ENCODE peak calls at places on chromosome 7, in seven cellular contexts. E is cardiac muscle cell; F is stimulated activated CD4-positive, alpha-beta T cell treated with anti-CD3 and anti-CD28 coated beads, Interleukin-4, amount 100 ng/mL, for 1 hour; M is SK-N-SH; O is CD4-positive, alpha-beta T cell; C is activated naive CD8-positive, alpha-beta T cell treated with anti-CD3 and anti-CD28 coated beads, Interleukin-2, amount 50 U/mL, for 16 hours; L is left colon. P is an unnamed sample.
A peak's percentile ranks its signal among the peaks of the same experiment; 100 is the strongest.

GRCh38 chr7:149477494-149478443 is 16.9 kb upstream of the ZNF777 start:
- DNase-seq in E (no peak), F (no peak), M (no peak), O (no peak), C (no peak), L (no peak), P (peak; percentile 21)

GRCh38 chr7:130838738-130839137 is 104.7 kb upstream of the KLF14 start:
- DNase-seq in E (peak; percentile 45), F (no peak), M (no peak), O (no peak), C (no peak), L (no peak), P (no peak)

GRCh38 chr7:112994666-112995065 is 92.0 kb downstream of the GPR85 start:
- DNase-seq in E (no peak), F (no peak), M (no peak), O (no peak), C (no peak), L (no peak), P (no peak)

GRCh38 chr7:155722118-155722517 is 77.7 kb downstream of the RBM33 start:
- DNase-seq in E (no peak), F (no peak), M (no peak), O (no peak), C (no peak), L (no peak), P (no peak)

GRCh38 chr7:98697485-98698240 is 80.6 kb downstream of the NPTX2 start:
- DNase-seq in E (no peak), F (no peak), M (no peak), O (no peak), C (no peak), L (no peak), P (no peak)

GRCh38 chr7:21763818-21764217 is 181.9 kb downstream of the CDCA7L start:
- DNase-seq in E (no peak), F (no peak), M (no peak), O (no peak), C (no peak), L (no peak), P (no peak)

GRCh38 chr7:111090834-111091233 is at the start of gene LRRN3:
- DNase-seq in E (peak; percentile 61), F (peak; percentile 33), M (peak; percentile 72), O (no peak), C (peak; percentile 26), L (no peak), P (peak; percentile 25)

GRCh38 chr7:66379761-66380160 is 174.6 kb downstream of the TPST1 start:
- DNase-seq in E (peak; percentile 33), F (no peak), M (no peak), O (no peak), C (no peak), L (no peak), P (no peak)

P was measured in neural progenitor cell.